ENCODE peak calls at places on chromosomes 7 and 10, in five cellular contexts. U is nephron progenitor cell, T is progenitor cell of endocrine pancreas, V is endothelial cell, R is IMR-90. S is an unnamed sample.

GRCh38 chr7:74182453-74183090 is 8.4 kb downstream of the EIF4H start:
- DNase-seq in U (no peak), T (no peak), V (no peak), R (no peak), S (no peak)

GRCh38 chr7:115357213-115357999 is 435.5 kb downstream of the MDFIC start:
- DNase-seq in U (no peak), T (no peak), V (no peak), R (peak), S (no peak)

GRCh38 chr7:113338297-113338696 is 219.9 kb upstream of the SMIM30 start:
- DNase-seq in U (no peak), T (no peak), V (no peak), R (no peak), S (no peak)

GRCh38 chr10:28734940-28735759 is 57.8 kb downstream of the BAMBI start:
- DNase-seq in U (no peak), T (no peak), V (no peak), R (peak), S (no peak)

GRCh38 chr10:101032637-101033201 is 1.7 kb downstream of the SFXN3 start:
- DNase-seq in U (no peak), T (no peak), V (peak), R (peak), S (no peak)

GRCh38 chr10:120688928-120689327 is 162.2 kb upstream of the WDR11 start:
- DNase-seq in U (peak), T (no peak), V (no peak), R (no peak), S (no peak)

GRCh38 chr10:22002531-22003110 is 909 bp downstream of the DNAJC1 start:
- DNase-seq in U (no peak), T (no peak), V (no peak), R (peak), S (no peak)

GRCh38 chr7:73718438-73718881 is 1.0 kb downstream of the STX1A start:
- DNase-seq in U (no peak), T (no peak), V (no peak), R (no peak), S (no peak)

GRCh38 chr7:45901566-45901965 is 13.3 kb downstream of the IGFBP1 start:
- DNase-seq in U (no peak), T (no peak), V (no peak), R (no peak), S (no peak)

GRCh38 chr10:26215923-26216576 is 524 bp upstream of the GAD2 start:
- DNase-seq in U (peak), T (peak), V (peak), R (no peak), S (peak)

GRCh38 chr7:138008588-138009349 is 6.9 kb upstream of the CREB3L2 start:
- DNase-seq in U (peak), T (no peak), V (peak), R (peak), S (peak)

GRCh38 chr10:132910901-132911711 is 31.3 kb downstream of the CFAP46 start:
- DNase-seq in U (no peak), T (no peak), V (no peak), R (no peak), S (no peak)

GRCh38 chr7:83696101-83696500 is 47.2 kb upstream of the SEMA3E start:
- DNase-seq in U (no peak), T (no peak), V (no peak), R (no peak), S (no peak)

GRCh38 chr7:48708635-48709034 is 215.7 kb upstream of the CDC14C start:
- DNase-seq in U (peak), T (no peak), V (no peak), R (no peak), S (no peak)

GRCh38 chr10:102782698-102783540 is 39.2 kb downstream of the WBP1L start:
- DNase-seq in U (no peak), T (no peak), V (no peak), R (peak), S (no peak)

GRCh38 chr7:132767378-132767777 is 191.1 kb upstream of the PLXNA4 start:
- DNase-seq in U (no peak), T (no peak), V (no peak), R (no peak), S (no peak)
- TF ChIP-seq CTCF in U (no peak), T (no peak), V (no peak), R (no peak), S (no peak)

GRCh38 chr7:41051062-41051461 is 651.8 kb downstream of the INHBA start:
- DNase-seq in U (no peak), T (no peak), V (no peak), R (no peak), S (no peak)
- TF ChIP-seq CTCF in U (no peak), T (no peak), V (no peak), R (no peak), S (no peak)

GRCh38 chr10:95741807-95742528 is 14.0 kb upstream of the ENTPD1 start:
- DNase-seq in U (no peak), T (no peak), V (peak), R (peak), S (no peak)
- TF ChIP-seq CTCF in U (no peak), T (no peak), V (no peak), R (peak), S (no peak)

GRCh38 chr7:151204383-151205032 is 5.8 kb downstream of the H2BK1 start:
- DNase-seq in U (no peak), T (no peak), V (no peak), R (no peak), S (no peak)

GRCh38 chr7:151201344-151201743 is 8.9 kb downstream of the H2BK1 start:
- DNase-seq in U (no peak), T (no peak), V (no peak), R (no peak), S (no peak)

GRCh38 chr7:151201751-151202150 is 8.5 kb downstream of the H2BK1 start:
- DNase-seq in U (no peak), T (no peak), V (no peak), R (no peak), S (no peak)

GRCh38 chr7:151205749-151206148 is 4.5 kb downstream of the H2BK1 start:
- DNase-seq in U (no peak), T (no peak), V (no peak), R (no peak), S (no peak)

DNA sequence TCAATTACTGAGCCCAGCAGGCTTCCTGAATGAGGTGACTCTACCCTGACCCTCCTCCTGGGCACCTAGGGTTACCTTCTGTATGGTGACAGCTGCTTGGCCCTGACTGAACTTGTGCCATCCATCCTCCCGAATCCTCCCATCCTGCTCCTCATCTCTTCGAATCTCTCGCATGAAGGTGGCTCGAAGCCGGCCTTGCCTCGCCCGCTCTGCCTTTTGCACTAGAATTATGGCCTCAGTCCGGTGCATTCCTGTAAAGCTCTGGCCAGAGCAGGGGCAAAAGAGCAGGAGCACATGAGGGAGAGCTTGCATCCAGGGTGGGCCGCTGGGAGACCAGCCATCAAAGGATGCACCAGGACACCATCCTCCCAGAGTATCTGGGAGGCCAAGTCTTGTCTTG is 7.5 kb downstream of the H2BK1 start:
- DNase-seq in U (no peak), T (no peak), V (no peak), R (no peak), S (no peak)
- TF ChIP-seq CTCF in U (no peak), T (no peak), V (no peak), R (no peak), S (no peak)

GRCh38 chr10:69333205-69333604 is 54.9 kb downstream of the HK1 start:
- DNase-seq in U (no peak), T (peak), V (no peak), R (no peak), S (no peak)
- TF ChIP-seq CTCF in U (no peak), T (peak), V (no peak), R (peak), S (peak)

GRCh38 chr7:123682690-123683089 is 27.0 kb downstream of the LMOD2 start:
- DNase-seq in U (no peak), T (no peak), V (peak), R (peak), S (peak)
- TF ChIP-seq CTCF in U (peak), T (peak), V (peak), R (peak), S (peak)

DNA sequence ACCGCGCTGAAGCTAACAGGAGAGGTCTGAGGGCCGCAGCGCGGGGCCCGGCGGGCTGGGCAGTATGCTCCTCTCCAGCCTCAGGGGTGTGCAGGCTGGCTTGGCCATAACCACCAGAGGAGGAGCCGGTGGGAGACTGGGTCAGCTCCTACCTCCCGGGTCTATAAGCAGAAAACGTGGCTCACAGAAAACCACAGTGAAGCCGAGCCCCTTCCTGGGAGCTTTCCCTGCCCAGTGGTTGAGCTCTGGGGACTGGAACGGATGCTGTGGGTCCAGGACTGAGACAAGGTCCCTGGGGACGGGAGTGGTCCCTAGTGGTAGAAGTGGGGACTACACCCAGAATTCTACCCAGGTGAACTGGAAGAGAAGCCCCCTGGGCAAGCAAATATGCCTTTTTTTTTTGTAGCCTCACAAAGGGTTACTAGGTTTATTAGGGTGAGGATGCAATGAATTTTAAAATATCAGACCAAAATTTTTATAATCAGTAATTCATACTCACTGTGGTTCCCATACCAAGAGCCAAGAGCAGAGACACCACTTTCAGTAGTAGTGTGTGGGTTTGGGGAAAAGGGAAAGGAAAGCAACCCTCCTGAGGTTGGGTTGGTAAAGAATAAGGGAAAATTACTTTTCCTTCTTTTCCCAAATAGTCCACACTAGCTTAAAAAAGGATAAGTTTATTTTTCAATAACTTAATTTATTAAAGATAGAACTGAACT is 67.9 kb upstream of the PRKCQ start:
- DNase-seq in U (peak), T (peak), V (peak), R (no peak), S (peak)
- TF ChIP-seq CTCF in U (peak), T (peak), V (peak), R (peak), S (peak)

GRCh38 chr10:97400665-97401454 is at the start of gene RRP12:
- DNase-seq in U (peak), T (peak), V (peak), R (peak), S (peak)
- TF ChIP-seq CTCF in U (no peak), T (peak), V (no peak), R (peak), S (peak)

DNA sequence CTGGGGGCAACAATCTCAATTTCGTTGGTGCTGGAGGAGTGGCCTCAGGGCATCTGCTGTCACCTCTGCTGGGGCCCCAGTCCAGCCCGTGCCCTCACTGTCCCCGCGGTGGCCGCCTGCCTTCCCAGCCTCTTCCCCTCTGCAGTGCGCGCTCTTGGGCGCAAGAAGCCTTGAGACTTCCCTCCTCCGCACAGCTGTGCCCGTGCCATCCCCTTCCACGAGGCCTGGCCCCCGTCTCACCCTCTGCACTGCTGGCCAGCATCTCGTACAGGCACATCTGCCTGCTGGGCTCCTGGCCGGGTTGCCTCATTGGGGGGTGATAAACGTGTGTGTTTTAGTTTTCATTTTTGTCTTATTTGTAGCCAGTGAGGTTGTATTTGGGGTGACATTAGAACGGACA is 14.0 kb downstream of the IDI2 start:
- DNase-seq in U (no peak), T (no peak), V (no peak), R (no peak), S (no peak)
- TF ChIP-seq CTCF in U (no peak), T (no peak), V (no peak), R (no peak), S (no peak)

S was measured in neural crest cell.